ENCODE peak calls at places on chromosomes 7 and 10, in five cellular contexts. One of them, this sample, is unnamed. For H3K9me3, the result is how much of the 10 kb centered on the place peaks cover.

GRCh38 chr10:78713659-78714058 is 355.1 kb upstream of the ZMIZ1 start:
- ATAC-seq in GM12878: no peak
- ATAC-seq in HCT116: no peak
- ATAC-seq in HepG2: no peak
- ATAC-seq in Panc1: no peak
- ATAC-seq in this sample: no peak

GRCh38 chr7:51455513-51455912 is 138.9 kb upstream of the COBL start:
- ATAC-seq in Panc1: no peak
- ATAC-seq in GM12878: no peak
- ATAC-seq in HepG2: no peak
- ATAC-seq in HCT116: no peak
- ATAC-seq in this sample: no peak

GRCh38 chr10:22581453-22581852 is 132.9 kb downstream of the PIP4K2A start:
- ATAC-seq in HCT116: no peak
- ATAC-seq in GM12878: no peak
- ATAC-seq in Panc1: no peak
- ATAC-seq in HepG2: no peak
- ATAC-seq in this sample: no peak

GRCh38 chr7:99369767-99370353 is 4.7 kb upstream of the ARPC1B start:
- ATAC-seq in Panc1: no peak
- ATAC-seq in HepG2: no peak
- ATAC-seq in GM12878: no peak
- ATAC-seq in HCT116: no peak
- ATAC-seq in this sample: no peak

GRCh38 chr7:158280467-158281154 is 307.0 kb downstream of the PTPRN2 start:
- ATAC-seq in Panc1: no peak
- ATAC-seq in HepG2: no peak
- ATAC-seq in HCT116: no peak
- ATAC-seq in GM12878: no peak
- ATAC-seq in this sample: no peak

GRCh38 chr10:11163990-11164805 is 146.5 kb downstream of the CELF2 start:
- ATAC-seq in HepG2: no peak
- ATAC-seq in GM12878: peak
- ATAC-seq in HCT116: no peak
- ATAC-seq in Panc1: no peak
- ATAC-seq in this sample: no peak

GRCh38 chr10:35685402-35685801 is 43.3 kb upstream of the FZD8 start:
- ATAC-seq in GM12878: no peak
- ATAC-seq in Panc1: no peak
- ATAC-seq in HCT116: no peak
- ATAC-seq in HepG2: peak
- ATAC-seq in this sample: no peak

GRCh38 chr7:80721880-80722595 is 83.6 kb downstream of the CD36 start:
- ATAC-seq in GM12878: no peak
- ATAC-seq in HCT116: peak
- ATAC-seq in Panc1: peak
- ATAC-seq in HepG2: no peak
- ATAC-seq in this sample: peak

GRCh38 chr10:121803611-121804010 is 124.2 kb downstream of the ATE1 start:
- ATAC-seq in Panc1: no peak
- ATAC-seq in GM12878: no peak
- ATAC-seq in HepG2: no peak
- ATAC-seq in HCT116: no peak
- ATAC-seq in this sample: no peak

GRCh38 chr7:90564455-90564854 is 31.7 kb upstream of the CDK14 start:
- ATAC-seq in HepG2: peak
- ATAC-seq in HCT116: no peak
- ATAC-seq in GM12878: no peak
- ATAC-seq in Panc1: no peak
- ATAC-seq in this sample: no peak

GRCh38 chr10:88041243-88042161 is 178.1 kb downstream of the PTEN start:
- ATAC-seq in HCT116: no peak
- ATAC-seq in GM12878: no peak
- ATAC-seq in HepG2: no peak
- ATAC-seq in Panc1: no peak
- ATAC-seq in this sample: no peak

GRCh38 chr7:130365093-130365492 is 15.2 kb upstream of the CPA1 start:
- ATAC-seq in HCT116: no peak
- ATAC-seq in Panc1: no peak
- ATAC-seq in GM12878: peak
- ATAC-seq in HepG2: no peak
- ATAC-seq in this sample: no peak

GRCh38 chr7:145134377-145134776 is 298.5 kb upstream of the TPK1 start:
- ATAC-seq in HCT116: no peak
- ATAC-seq in Panc1: no peak
- ATAC-seq in GM12878: no peak
- ATAC-seq in HepG2: no peak
- ATAC-seq in this sample: no peak

GRCh38 chr7:136897676-136898075 is 29.2 kb downstream of the CHRM2 start:
- ATAC-seq in HCT116: no peak
- ATAC-seq in HepG2: no peak
- ATAC-seq in Panc1: no peak
- ATAC-seq in GM12878: no peak
- ATAC-seq in this sample: no peak

GRCh38 chr10:112286837-112287818 is 3.9 kb downstream of the TECTB start:
- ATAC-seq in Panc1: no peak
- ATAC-seq in HepG2: peak
- ATAC-seq in GM12878: no peak
- ATAC-seq in HCT116: no peak
- ATAC-seq in this sample: no peak

GRCh38 chr7:28376634-28377033 is 35.7 kb upstream of the CREB5 start:
- ATAC-seq in GM12878: no peak
- ATAC-seq in HepG2: no peak
- ATAC-seq in HCT116: no peak
- ATAC-seq in Panc1: no peak
- ATAC-seq in this sample: no peak

GRCh38 chr10:72407471-72407870 is 52.8 kb upstream of the DNAJB12 start:
- ATAC-seq in HCT116: no peak
- ATAC-seq in GM12878: no peak
- ATAC-seq in Panc1: no peak
- ATAC-seq in HepG2: no peak
- ATAC-seq in this sample: no peak

GRCh38 chr10:35928760-35929159 is 286.7 kb upstream of the FZD8 start:
- ATAC-seq in Panc1: no peak
- ATAC-seq in HCT116: no peak
- ATAC-seq in GM12878: no peak
- ATAC-seq in HepG2: no peak
- ATAC-seq in this sample: no peak

GRCh38 chr10:124632566-124632965 is 111.6 kb downstream of the FAM53B start:
- ATAC-seq in HepG2: no peak
- ATAC-seq in HCT116: no peak
- ATAC-seq in GM12878: no peak
- ATAC-seq in Panc1: no peak
- ATAC-seq in this sample: no peak

GRCh38 chr10:19999440-19999839 is 183.2 kb downstream of the PLXDC2 start:
- ATAC-seq in GM12878: no peak
- ATAC-seq in HepG2: no peak
- ATAC-seq in HCT116: no peak
- ATAC-seq in Panc1: no peak
- ATAC-seq in this sample: no peak
- TF ChIP-seq CTCF in GM12878: no peak
- TF ChIP-seq CTCF in HepG2: no peak
- TF ChIP-seq CTCF in HCT116: no peak
- TF ChIP-seq CTCF in Panc1: no peak
- TF ChIP-seq CTCF in this sample: no peak

DNA sequence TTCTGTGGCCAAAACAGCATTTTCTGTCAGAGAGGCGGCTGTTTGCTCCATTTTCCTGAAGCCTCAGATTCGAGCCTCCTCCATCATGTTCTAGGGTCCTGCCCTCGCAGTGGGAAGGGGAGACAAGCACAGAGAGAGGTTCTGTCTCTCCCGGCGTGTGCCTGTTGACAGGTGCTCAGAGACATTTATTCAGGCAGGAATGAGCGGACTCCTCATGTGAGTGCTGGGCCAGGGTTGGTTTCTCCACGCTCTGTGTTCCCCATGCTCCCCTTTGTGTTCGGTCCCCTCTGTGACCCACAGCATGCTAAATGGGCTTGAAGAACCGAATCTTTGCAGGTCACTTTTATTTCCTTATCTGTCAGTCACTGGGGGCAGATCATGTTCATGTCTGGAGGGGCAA is 374.6 kb downstream of the GLRX3 start:
- ATAC-seq in HepG2: no peak
- ATAC-seq in HCT116: no peak
- ATAC-seq in GM12878: no peak
- ATAC-seq in Panc1: no peak
- ATAC-seq in this sample: no peak
- H3K9me3 ChIP-seq in HepG2: under half
- H3K9me3 ChIP-seq in HCT116: under half
- H3K9me3 ChIP-seq in GM12878: under half
- H3K9me3 ChIP-seq in Panc1: under half
- H3K9me3 ChIP-seq in this sample: under half

DNA sequence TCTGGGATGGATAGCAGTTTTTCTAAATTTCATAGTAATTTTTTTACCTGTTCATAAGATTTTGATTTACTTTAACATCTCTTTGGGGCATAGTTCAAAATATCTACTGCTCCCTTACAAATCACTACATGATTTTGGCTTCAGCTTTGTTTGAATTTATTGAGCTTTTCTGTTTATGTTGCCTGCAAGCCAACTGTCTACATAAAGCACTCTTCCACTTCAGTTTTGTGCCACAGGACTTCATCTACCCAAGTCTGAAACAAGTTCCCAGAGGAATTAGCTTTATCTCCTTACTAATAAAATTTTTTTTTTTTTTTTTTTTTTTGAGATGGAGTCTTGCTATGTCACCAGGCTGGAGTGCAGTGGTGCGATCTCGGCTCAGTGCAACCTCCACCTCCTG is 45.4 kb upstream of the KMT2E start:
- ATAC-seq in Panc1: no peak
- ATAC-seq in HCT116: no peak
- ATAC-seq in GM12878: no peak
- ATAC-seq in HepG2: no peak
- ATAC-seq in this sample: no peak
- TF ChIP-seq POLR2AphosphoS5 in Panc1: no peak
- TF ChIP-seq POLR2AphosphoS5 in HCT116: no peak
- TF ChIP-seq POLR2AphosphoS5 in GM12878: no peak
- TF ChIP-seq POLR2AphosphoS5 in HepG2: no peak
- TF ChIP-seq POLR2AphosphoS5 in this sample: no peak

DNA sequence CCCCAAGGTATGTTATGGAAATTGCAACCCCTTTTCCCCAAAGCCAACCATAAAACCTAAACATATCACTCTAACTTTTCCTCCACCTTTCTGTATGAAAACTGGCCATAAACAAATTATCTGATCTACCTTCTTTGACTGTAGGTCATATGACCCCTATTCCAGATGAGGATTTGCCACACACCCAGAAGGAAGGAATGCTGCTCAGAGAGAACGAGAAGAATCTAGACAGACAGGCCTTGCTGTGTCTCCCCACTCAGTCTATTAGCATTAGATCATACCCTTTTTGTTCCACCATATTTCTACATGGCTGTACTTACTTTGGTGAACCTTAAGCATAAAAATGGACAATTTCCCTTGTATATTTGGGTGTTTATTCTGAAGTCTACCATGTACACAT is 113.0 kb upstream of the PHYHIPL start:
- ATAC-seq in Panc1: no peak
- ATAC-seq in HepG2: no peak
- ATAC-seq in GM12878: no peak
- ATAC-seq in HCT116: no peak
- ATAC-seq in this sample: no peak
- TF ChIP-seq CTCF in Panc1: no peak
- TF ChIP-seq CTCF in HepG2: no peak
- TF ChIP-seq CTCF in GM12878: no peak
- TF ChIP-seq CTCF in HCT116: no peak
- TF ChIP-seq CTCF in this sample: no peak